ENCODE peak calls at places on chromosome 17, in five cellular contexts. C, H, M, W and K are unnamed samples.

GRCh38 chr17:61058066-61058465 is 341.6 kb upstream of the TBX2 start:
- DNase-seq in C (no peak), H (no peak), M (no peak), W (no peak), K (no peak)

GRCh38 chr17:59002848-59003247 is 103.8 kb downstream of the TRIM37 start:
- DNase-seq in C (no peak), H (no peak), M (no peak), W (no peak), K (no peak)

GRCh38 chr17:59361916-59362810 is 30.7 kb downstream of the YPEL2 start:
- DNase-seq in C (peak), H (peak), M (no peak), W (peak), K (no peak)

GRCh38 chr17:62870581-62870964 is 62.5 kb upstream of the MARCHF10 start:
- DNase-seq in C (no peak), H (no peak), M (no peak), W (no peak), K (no peak)

GRCh38 chr17:39132192-39132600 is 19.2 kb downstream of the PLXDC1 start:
- DNase-seq in C (peak), H (peak), M (no peak), W (no peak), K (peak)

GRCh38 chr17:9003355-9004131 is 17.8 kb upstream of the NTN1 start:
- DNase-seq in C (no peak), H (no peak), M (no peak), W (no peak), K (no peak)

GRCh38 chr17:80824549-80825470 is 166.8 kb upstream of the CHMP6 start:
- DNase-seq in C (no peak), H (no peak), M (no peak), W (no peak), K (no peak)

GRCh38 chr17:44221072-44221861 is 1.8 kb upstream of the UBTF start:
- DNase-seq in C (peak), H (no peak), M (peak), W (peak), K (peak)

GRCh38 chr17:44297975-44298374 is 10.4 kb upstream of the RUNDC3A start:
- DNase-seq in C (no peak), H (no peak), M (no peak), W (no peak), K (no peak)

GRCh38 chr17:75507712-75508111 is 7.6 kb downstream of the CASKIN2 start:
- DNase-seq in C (no peak), H (no peak), M (no peak), W (no peak), K (no peak)

GRCh38 chr17:30476726-30477082 is 504 bp upstream of the GOSR1 start:
- DNase-seq in C (peak), H (no peak), M (no peak), W (peak), K (peak)

GRCh38 chr17:43388198-43389021 is 10.4 kb upstream of the ARL4D start:
- DNase-seq in C (peak), H (peak), M (peak), W (peak), K (peak)

GRCh38 chr17:17723354-17724261 is 42.4 kb downstream of the RAI1 start:
- DNase-seq in C (peak), H (no peak), M (no peak), W (peak), K (no peak)

GRCh38 chr17:38702900-38703741 is 2.0 kb upstream of the MLLT6 start:
- DNase-seq in C (no peak), H (no peak), M (peak), W (peak), K (no peak)

GRCh38 chr17:37067555-37068111 is 118.9 kb downstream of the AATF start:
- DNase-seq in C (peak), H (peak), M (peak), W (no peak), K (no peak)

GRCh38 chr17:41651625-41652460 is 27.5 kb upstream of the KRT17 start:
- DNase-seq in C (no peak), H (no peak), M (peak), W (no peak), K (no peak)

GRCh38 chr17:14859521-14859920 is 405.6 kb downstream of the PMP22 start:
- DNase-seq in C (peak), H (no peak), M (no peak), W (no peak), K (no peak)

GRCh38 chr17:1467898-1468492 is 12.0 kb upstream of the CRK start:
- DNase-seq in C (peak), H (no peak), M (peak), W (no peak), K (peak)

GRCh38 chr17:76598004-76598439 is 12.4 kb upstream of the ST6GALNAC2 start:
- DNase-seq in C (no peak), H (no peak), M (no peak), W (no peak), K (no peak)

GRCh38 chr17:45264430-45264829 is 2.5 kb upstream of the SPATA32 start:
- DNase-seq in C (no peak), H (no peak), M (no peak), W (no peak), K (no peak)

GRCh38 chr17:62017912-62018311 is 47.2 kb downstream of the MED13 start:
- DNase-seq in C (no peak), H (no peak), M (no peak), W (no peak), K (no peak)

GRCh38 chr17:56902350-56902749 is 11.5 kb downstream of the TRIM25 start:
- DNase-seq in C (peak), H (peak), M (no peak), W (no peak), K (no peak)

GRCh38 chr17:73089918-73090317 is 2.6 kb downstream of the SLC39A11 start:
- DNase-seq in C (no peak), H (no peak), M (no peak), W (no peak), K (no peak)

GRCh38 chr17:44901323-44901965 is 2.2 kb upstream of the EFTUD2 start:
- DNase-seq in C (peak), H (no peak), M (no peak), W (no peak), K (no peak)

GRCh38 chr17:16534236-16534635 is 34.8 kb downstream of the ZNF287 start:
- DNase-seq in C (peak), H (no peak), M (no peak), W (no peak), K (no peak)

GRCh38 chr17:33072421-33073175 is 81.0 kb downstream of the SPACA3 start:
- DNase-seq in C (no peak), H (peak), M (no peak), W (no peak), K (no peak)

GRCh38 chr17:207775-208174 is 26.3 kb upstream of the DOC2B start:
- DNase-seq in C (no peak), H (no peak), M (no peak), W (no peak), K (no peak)